ENCODE peak calls at places on chromosome 19, in seven cellular contexts. G is stomach, K is adrenal gland, S is heart left ventricle, M is breast epithelium, V is sigmoid colon, O is HepG2. L is an unnamed sample.

GRCh38 chr19:15262011-15262410 is 29.8 kb upstream of the EPHX3 start:
- DNase-seq in K (no peak), V (no peak), M (no peak), O (no peak), S (no peak), G (no peak), L (no peak)

GRCh38 chr19:28497137-28497536 is 715.8 kb downstream of the UQCRFS1 start:
- DNase-seq in M (no peak), S (no peak), K (no peak), V (peak; percentile 29), O (no peak), G (no peak), L (no peak)

GRCh38 chr19:7242601-7243258 is 51.5 kb downstream of the INSR start:
- DNase-seq in K (peak; percentile 76), S (no peak), G (no peak), O (no peak), V (no peak), M (no peak), L (no peak)

GRCh38 chr19:1063030-1063908 is 3.7 kb upstream of the ARHGAP45 start:
- DNase-seq in S (no peak), O (no peak), V (no peak), K (no peak), G (no peak), M (no peak), L (peak; percentile 85)

GRCh38 chr19:54029930-54030490 is 33.7 kb downstream of the VSTM1 start:
- DNase-seq in O (peak; percentile 72), K (peak; percentile 36), V (no peak), S (peak; percentile 25), M (no peak), G (peak; percentile 66), L (peak; percentile 48)

GRCh38 chr19:43351998-43352746 is 1.3 kb upstream of the CD177 start:
- DNase-seq in O (no peak), K (no peak), V (no peak), M (no peak), S (no peak), G (no peak), L (no peak)

GRCh38 chr19:56725829-56726424 is 54.4 kb upstream of the ZNF835 start:
- DNase-seq in S (no peak), V (no peak), G (no peak), O (no peak), M (no peak), K (no peak), L (no peak)

GRCh38 chr19:51101171-51101865 is 6.9 kb downstream of the CTU1 start:
- DNase-seq in O (no peak), S (no peak), G (no peak), V (no peak), M (no peak), K (no peak), L (no peak)

GRCh38 chr19:53538378-53539109 is 599 bp downstream of the ZNF331 start:
- DNase-seq in M (no peak), K (no peak), S (no peak), G (no peak), O (no peak), V (no peak), L (no peak)

GRCh38 chr19:47225746-47226425 is 5.1 kb downstream of the BBC3 start:
- DNase-seq in K (peak; percentile 87), M (peak; percentile 86), S (peak; percentile 90), G (peak; percentile 93), V (peak; percentile 96), O (peak; percentile 72), L (peak; percentile 97)

GRCh38 chr19:18373892-18374629 is 11.9 kb upstream of the GDF15 start:
- DNase-seq in O (peak; percentile 95), K (peak; percentile 95), M (peak; percentile 91), V (peak; percentile 97), S (peak; percentile 95), G (peak; percentile 83), L (peak; percentile 98)

GRCh38 chr19:31838163-31838798 is 489.0 kb upstream of the TSHZ3 start:
- DNase-seq in S (no peak), M (peak; percentile 18), K (no peak), G (no peak), O (no peak), V (no peak), L (no peak)

GRCh38 chr19:13396256-13397080 is 109.8 kb downstream of the CACNA1A start:
- DNase-seq in K (peak; percentile 36), V (peak; percentile 68), O (peak; percentile 30), G (no peak), M (no peak), S (no peak), L (peak; percentile 16)

GRCh38 chr19:8526345-8527062 is 12.5 kb upstream of the ZNF414 start:
- DNase-seq in K (peak; percentile 93), V (peak; percentile 95), S (peak; percentile 92), M (peak; percentile 92), O (peak; percentile 87), G (peak; percentile 93), L (no peak)

GRCh38 chr19:42122691-42123607 is 9.3 kb downstream of the POU2F2 start:
- DNase-seq in M (no peak), V (no peak), S (no peak), G (no peak), O (no peak), K (no peak), L (no peak)

GRCh38 chr19:54469496-54469934 is 3.6 kb downstream of the CDC42EP5 start:
- DNase-seq in G (peak; percentile 70), K (peak; percentile 39), S (peak; percentile 71), O (no peak), M (no peak), V (no peak), L (no peak)

GRCh38 chr19:35075202-35076025 is 33.9 kb downstream of the HPN start:
- DNase-seq in G (no peak), S (no peak), M (no peak), V (no peak), O (no peak), K (no peak), L (no peak)

GRCh38 chr19:49591731-49592485 is 926 bp downstream of the PRR12 start:
- DNase-seq in V (peak; percentile 74), K (peak; percentile 59), G (peak; percentile 40), M (peak; percentile 37), S (no peak), O (no peak), L (peak; percentile 77)

DNA sequence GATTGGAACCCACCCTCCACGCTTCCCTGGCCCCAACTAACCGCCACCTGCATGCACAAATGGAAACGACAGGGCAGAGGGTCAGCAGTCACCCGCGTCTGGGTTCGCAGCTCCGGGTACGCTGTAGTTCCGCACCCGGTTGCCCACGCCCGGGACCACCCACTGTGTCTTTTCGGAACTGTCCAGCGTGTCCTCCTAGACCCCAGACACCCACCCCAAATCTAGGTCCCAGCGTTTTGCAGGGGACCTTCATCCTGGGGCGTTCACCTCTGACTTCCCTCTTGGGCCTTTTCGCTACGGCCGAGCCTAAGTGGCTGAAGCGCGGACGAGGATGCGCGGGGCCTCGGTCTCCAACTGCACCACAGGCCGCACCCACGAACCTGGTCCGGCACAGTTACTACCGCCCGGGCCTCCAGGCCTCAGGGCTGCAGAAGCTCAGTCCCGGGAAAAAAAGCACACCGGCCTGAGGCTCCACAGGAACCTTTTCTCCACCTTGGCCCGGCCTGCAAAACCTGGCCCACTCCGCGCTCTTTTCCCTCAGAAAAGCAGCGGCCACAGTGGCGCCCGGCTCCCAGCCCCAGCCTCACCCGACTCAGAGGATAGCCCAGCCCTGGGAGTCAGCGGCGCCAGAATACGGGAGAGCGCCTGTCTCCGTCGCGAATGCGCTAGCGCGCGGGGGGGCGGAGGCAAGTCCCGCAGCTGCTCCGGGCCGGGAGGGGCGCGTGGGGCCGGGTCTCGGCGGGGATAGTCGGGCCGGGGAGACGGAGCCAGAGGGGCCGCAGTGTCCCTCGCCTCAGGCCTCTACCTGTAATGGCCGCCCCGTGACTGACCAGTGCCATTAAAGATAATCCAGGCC is at the start of gene ZFP30:
- DNase-seq in V (peak; percentile 95), S (peak; percentile 93), G (peak; percentile 85), M (peak; percentile 62), K (peak; percentile 87), O (peak; percentile 81), L (peak; percentile 87)
- TF ChIP-seq POLR2A in V (peak; percentile 4), S (no peak), G (no peak), M (peak; percentile 38), K (peak; percentile 54), O (peak; percentile 64), L (no peak)

DNA sequence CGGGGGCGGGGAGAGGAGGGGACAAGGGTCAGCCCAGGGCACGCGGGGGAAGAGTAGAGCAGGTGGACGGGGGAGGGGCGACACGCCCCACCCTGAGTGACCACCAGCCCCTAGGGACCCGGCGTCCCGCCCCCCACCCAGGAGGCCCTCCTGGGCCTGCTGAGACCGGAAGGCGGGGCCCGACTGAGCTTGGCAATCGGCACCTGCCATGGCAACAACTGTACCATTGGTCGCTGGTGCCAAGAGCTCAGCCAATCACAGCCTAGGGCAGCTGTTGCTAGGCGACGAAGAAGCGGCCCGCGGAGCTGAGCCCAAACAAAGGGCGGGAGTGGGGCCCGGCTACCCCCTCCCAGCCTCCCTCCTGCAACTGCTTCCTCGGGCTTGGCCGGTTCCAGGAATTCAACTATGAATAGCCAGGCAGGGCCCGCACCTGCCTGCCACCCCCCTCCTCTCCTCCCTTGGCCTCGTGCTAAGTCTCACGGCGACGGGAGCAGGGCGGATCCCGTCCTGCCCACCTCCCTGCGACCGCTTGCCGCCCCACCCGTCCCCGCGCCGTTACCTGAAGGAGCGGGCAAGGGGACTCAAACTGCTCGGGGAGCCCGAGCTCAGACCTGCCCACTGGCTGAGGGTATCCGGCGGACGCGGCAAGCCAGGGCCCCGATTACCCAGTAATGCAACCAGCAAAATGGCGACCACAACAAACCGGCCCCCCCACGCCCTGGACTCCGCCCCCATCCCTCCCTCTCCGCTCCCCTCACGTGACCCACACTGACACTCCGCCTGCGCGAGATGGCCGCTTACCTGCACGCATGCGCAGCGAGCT is at the start of gene DYRK1B:
- DNase-seq in M (peak; percentile 98), S (peak; percentile 99), G (peak; percentile 99), V (peak; percentile 99), O (no peak), K (peak; percentile 99), L (peak; percentile 98)
- TF ChIP-seq POLR2A in M (no peak), S (no peak), G (no peak), V (no peak), O (no peak), K (peak; percentile 41), L (peak; percentile 67)

GRCh38 chr19:55683449-55684261 is 8.6 kb downstream of the EPN1 start:
- DNase-seq in G (peak; percentile 86), M (no peak), K (peak; percentile 48), O (peak; percentile 90), V (no peak), S (no peak), L (no peak)
- TF ChIP-seq POLR2A in G (no peak), M (no peak), K (no peak), O (peak; percentile 66), V (no peak), S (no peak), L (no peak)

GRCh38 chr19:2608602-2608922 is 93.9 kb downstream of the GNG7 start:
- DNase-seq in K (no peak), M (no peak), G (no peak), V (no peak), O (no peak), S (no peak), L (no peak)

GRCh38 chr19:2612619-2613249 is 89.8 kb downstream of the GNG7 start:
- DNase-seq in O (no peak), G (no peak), M (no peak), V (peak; percentile 61), K (no peak), S (no peak), L (no peak)

GRCh38 chr19:2609389-2610116 is 92.9 kb downstream of the GNG7 start:
- DNase-seq in S (no peak), O (no peak), K (no peak), G (no peak), V (no peak), M (no peak), L (no peak)

GRCh38 chr19:2611483-2612464 is 90.7 kb downstream of the GNG7 start:
- DNase-seq in M (no peak), K (no peak), V (peak; percentile 56), O (no peak), G (no peak), S (no peak), L (no peak)

GRCh38 chr19:2610637-2611482 is 91.6 kb downstream of the GNG7 start:
- DNase-seq in O (peak; percentile 70), S (peak; percentile 91), V (peak; percentile 96), K (peak; percentile 94), M (peak; percentile 89), G (peak; percentile 96), L (no peak)
- TF ChIP-seq POLR2A in O (no peak), S (no peak), V (no peak), K (peak; percentile 50), M (no peak), G (no peak), L (no peak)